ENCODE peak calls at places on chromosomes 6 and 20, in four cellular contexts. B is cardiac fibroblast, Y is T-helper 2 cell, H is lower leg skin. X is an unnamed sample.

GRCh38 chr6:116847234-116847633 is 18.4 kb upstream of the GPRC6A start:
- DNase-seq in B (peak), Y (no peak), H (no peak), X (no peak)

GRCh38 chr6:47061631-47062300 is 19.6 kb upstream of the ADGRF1 start:
- DNase-seq in B (peak), Y (no peak), H (peak), X (no peak)

GRCh38 chr6:162857321-162857720 is 129.5 kb downstream of the PACRG start:
- DNase-seq in B (no peak), Y (no peak), H (no peak), X (no peak)

GRCh38 chr6:17705428-17705777 is 1.3 kb downstream of the NUP153 start:
- DNase-seq in B (peak), Y (no peak), H (no peak), X (no peak)

GRCh38 chr20:44153636-44154043 is 33.3 kb downstream of the JPH2 start:
- DNase-seq in B (peak), Y (no peak), H (no peak), X (no peak)

GRCh38 chr6:36120539-36120938 is 9.8 kb upstream of the MAPK13 start:
- DNase-seq in B (no peak), Y (no peak), H (no peak), X (peak)

GRCh38 chr20:6048391-6048790 is 5.5 kb downstream of the LRRN4 start:
- DNase-seq in B (no peak), Y (no peak), H (no peak), X (no peak)

GRCh38 chr20:59823030-59823423 is 110.4 kb downstream of the SYCP2 start:
- DNase-seq in B (no peak), Y (no peak), H (peak), X (no peak)

GRCh38 chr6:148565931-148566663 is 180.7 kb upstream of the UST start:
- DNase-seq in B (peak), Y (no peak), H (no peak), X (no peak)

GRCh38 chr6:34056301-34056700 is 89.6 kb downstream of the GRM4 start:
- DNase-seq in B (peak), Y (no peak), H (peak), X (no peak)

GRCh38 chr6:43761666-43762409 is 8.2 kb upstream of the VEGFA start:
- DNase-seq in B (no peak), Y (no peak), H (no peak), X (no peak)

GRCh38 chr6:78854501-78854900 is 12.8 kb upstream of the IRAK1BP1 start:
- DNase-seq in B (no peak), Y (no peak), H (no peak), X (no peak)

GRCh38 chr20:22402990-22403859 is 181.1 kb downstream of the FOXA2 start:
- DNase-seq in B (peak), Y (no peak), H (no peak), X (no peak)

GRCh38 chr20:3168829-3169590 is 4.3 kb downstream of the LZTS3 start:
- DNase-seq in B (no peak), Y (no peak), H (no peak), X (no peak)

GRCh38 chr20:56362833-56363413 is 4.1 kb downstream of the FAM210B start:
- DNase-seq in B (no peak), Y (no peak), H (no peak), X (no peak)

GRCh38 chr6:128204621-128205020 is 303.8 kb upstream of the THEMIS start:
- DNase-seq in B (peak), Y (no peak), H (no peak), X (no peak)

GRCh38 chr20:59455392-59456341 is 148.7 kb upstream of the PHACTR3 start:
- DNase-seq in B (peak), Y (no peak), H (peak), X (no peak)

GRCh38 chr6:99307295-99307907 is 42.1 kb downstream of the FAXC start:
- DNase-seq in B (no peak), Y (no peak), H (no peak), X (no peak)